ENCODE peak calls at places on chromosomes 2 and 18, in seven cellular contexts. B is hypothalamus; J is midbrain; H is activated CD8-positive, alpha-beta memory T cell treated with anti-CD3 and anti-CD28 coated beads, Interleukin-2, amount 10 ng/mL, durations not matched to agents 7 days and 5 days; E is central memory CD4-positive, alpha-beta T cell; W is amygdala; S is ELR. V is an unnamed sample.

GRCh38 chr2:238369516-238370481 is 49.5 kb downstream of the TRAF3IP1 start:
- DNase-seq in B (peak), J (no peak), H (no peak), E (no peak), W (no peak), S (peak), V (no peak)

GRCh38 chr18:74476154-74476553 is 19.0 kb upstream of the DIPK1C start:
- DNase-seq in B (no peak), J (peak), H (no peak), E (no peak), W (peak), S (peak), V (peak)

GRCh38 chr2:218981390-218982311 is 3.3 kb downstream of the FEV start:
- DNase-seq in B (no peak), J (no peak), H (no peak), E (peak), W (no peak), S (no peak), V (peak)

GRCh38 chr2:215454519-215454918 is 18.7 kb upstream of the FN1 start:
- DNase-seq in B (no peak), J (peak), H (no peak), E (no peak), W (no peak), S (peak), V (no peak)

GRCh38 chr2:20065885-20066602 is 14.6 kb upstream of the LAPTM4A start:
- DNase-seq in B (no peak), J (no peak), H (no peak), E (no peak), W (no peak), S (peak), V (peak)

GRCh38 chr2:168457177-168457905 is 1.3 kb downstream of the CERS6 start:
- DNase-seq in B (no peak), J (no peak), H (no peak), E (no peak), W (no peak), S (peak), V (no peak)

GRCh38 chr2:4255491-4255890 is 552.1 kb downstream of the DCDC2C start:
- DNase-seq in B (no peak), J (no peak), H (no peak), E (no peak), W (no peak), S (no peak), V (no peak)

GRCh38 chr2:217835931-217836881 is 166.6 kb downstream of the TNS1 start:
- DNase-seq in B (no peak), J (no peak), H (no peak), E (no peak), W (no peak), S (no peak), V (no peak)

GRCh38 chr2:178152033-178152432 is 39.8 kb downstream of the RBM45 start:
- DNase-seq in B (no peak), J (no peak), H (no peak), E (no peak), W (no peak), S (no peak), V (no peak)

GRCh38 chr2:16194530-16194929 is 254.2 kb downstream of the MYCN start:
- DNase-seq in B (no peak), J (no peak), H (no peak), E (no peak), W (no peak), S (no peak), V (no peak)

GRCh38 chr2:86623549-86624547 is at the start of gene RNF103:
- DNase-seq in B (peak), J (peak), H (peak), E (peak), W (peak), S (peak), V (peak)

GRCh38 chr2:75570948-75571729 is 10.4 kb upstream of the EVA1A start:
- DNase-seq in B (no peak), J (no peak), H (no peak), E (no peak), W (no peak), S (no peak), V (no peak)

GRCh38 chr2:135409436-135409835 is 121.6 kb downstream of the ZRANB3 start:
- DNase-seq in B (no peak), J (no peak), H (no peak), E (no peak), W (no peak), S (no peak), V (no peak)

GRCh38 chr2:103792039-103792438 is 1030.2 kb downstream of the TMEM182 start:
- DNase-seq in B (no peak), J (no peak), H (no peak), E (no peak), W (no peak), S (no peak), V (no peak)

GRCh38 chr2:219155054-219155644 is 5.5 kb downstream of the NHEJ1 start:
- DNase-seq in B (no peak), J (peak), H (no peak), E (peak), W (no peak), S (peak), V (no peak)

GRCh38 chr18:8385400-8385799 is 223.8 kb upstream of the RAB12 start:
- DNase-seq in B (no peak), J (no peak), H (no peak), E (no peak), W (no peak), S (no peak), V (no peak)

GRCh38 chr2:155965415-155966070 is 367.0 kb downstream of the NR4A2 start:
- DNase-seq in B (no peak), J (no peak), H (no peak), E (no peak), W (no peak), S (no peak), V (no peak)

GRCh38 chr18:65938592-65939372 is 188.0 kb downstream of the CDH7 start:
- DNase-seq in B (no peak), J (no peak), H (no peak), E (no peak), W (no peak), S (peak), V (no peak)

GRCh38 chr2:145815933-145816332 is 1296.0 kb upstream of the ZEB2 start:
- DNase-seq in B (no peak), J (no peak), H (no peak), E (no peak), W (no peak), S (peak), V (no peak)

GRCh38 chr2:9141706-9142460 is 64.7 kb upstream of the ASAP2 start:
- DNase-seq in B (no peak), J (no peak), H (no peak), E (no peak), W (no peak), S (no peak), V (no peak)

GRCh38 chr18:59910967-59911366 is 11.2 kb downstream of the PMAIP1 start:
- DNase-seq in B (no peak), J (no peak), H (no peak), E (no peak), W (no peak), S (no peak), V (no peak)

GRCh38 chr2:112959109-112959591 is 18.7 kb upstream of the IL36G start:
- DNase-seq in B (no peak), J (no peak), H (no peak), E (no peak), W (no peak), S (peak), V (peak)

GRCh38 chr2:234970467-234970866 is 18.6 kb downstream of the SH3BP4 start:
- DNase-seq in B (no peak), J (no peak), H (no peak), E (no peak), W (no peak), S (peak), V (no peak)

GRCh38 chr2:95698166-95698565 is 106.4 kb downstream of the TRIM43 start:
- DNase-seq in B (no peak), J (no peak), H (no peak), E (no peak), W (no peak), S (no peak), V (no peak)

GRCh38 chr2:190783513-190784263 is 96.9 kb upstream of the GLS start:
- DNase-seq in B (no peak), J (no peak), H (no peak), E (no peak), W (no peak), S (no peak), V (no peak)

GRCh38 chr18:903703-904102 is 968 bp upstream of the ADCYAP1 start:
- DNase-seq in B (no peak), J (peak), H (peak), E (no peak), W (no peak), S (peak), V (no peak)

GRCh38 chr2:229852565-229852964 is 69.2 kb downstream of the TRIP12 start:
- DNase-seq in B (no peak), J (no peak), H (peak), E (peak), W (no peak), S (peak), V (no peak)

GRCh38 chr18:49459404-49460171 is 857 bp downstream of the DYM start:
- DNase-seq in B (no peak), J (no peak), H (peak), E (no peak), W (no peak), S (peak), V (no peak)